ENCODE peak calls at places on chromosomes 3 and 15, in five cellular contexts. W is mucosa of descending colon, R is natural killer cell, T is lower lobe of right lung, H is BE2C. G is an unnamed sample.

GRCh38 chr15:67945951-67946700 is 106.3 kb upstream of the RNU6-1 start:
- DNase-seq in W (no peak), R (no peak), T (no peak), H (peak), G (peak)

GRCh38 chr15:98611808-98612207 is 36.5 kb upstream of the IGF1R start:
- DNase-seq in W (no peak), R (no peak), T (no peak), H (no peak), G (no peak)

GRCh38 chr3:18335202-18335601 is 89.9 kb downstream of the SATB1 start:
- DNase-seq in W (no peak), R (no peak), T (no peak), H (no peak), G (no peak)

GRCh38 chr15:29925227-29926082 is 103.2 kb upstream of the TJP1 start:
- DNase-seq in W (peak), R (no peak), T (peak), H (peak), G (peak)

GRCh38 chr15:77484994-77485393 is 64.3 kb downstream of the HMG20A start:
- DNase-seq in W (no peak), R (no peak), T (no peak), H (no peak), G (no peak)

GRCh38 chr3:5646030-5646368 is 458.5 kb downstream of the EDEM1 start:
- DNase-seq in W (no peak), R (no peak), T (no peak), H (no peak), G (no peak)

GRCh38 chr3:94775746-94776145 is 712.9 kb downstream of the NSUN3 start:
- DNase-seq in W (no peak), R (no peak), T (no peak), H (no peak), G (no peak)

GRCh38 chr3:10533731-10534011 is 28.3 kb upstream of the ATP2B2 start:
- DNase-seq in W (no peak), R (no peak), T (no peak), H (no peak), G (no peak)

GRCh38 chr3:104596551-104596950 is 770.2 kb upstream of the ALCAM start:
- DNase-seq in W (peak), R (no peak), T (no peak), H (peak), G (peak)

GRCh38 chr3:172449468-172450149 is 1.4 kb upstream of the GHSR start:
- DNase-seq in W (peak), R (no peak), T (no peak), H (no peak), G (peak)

GRCh38 chr15:89760303-89761008 is 9.4 kb upstream of the MESP1 start:
- DNase-seq in W (peak), R (peak), T (peak), H (peak), G (peak)

GRCh38 chr3:55002416-55002930 is 74.6 kb upstream of the LRTM1 start:
- DNase-seq in W (no peak), R (no peak), T (no peak), H (no peak), G (no peak)

GRCh38 chr3:142447308-142447851 is 457 bp downstream of the XRN1 start:
- DNase-seq in W (peak), R (no peak), T (peak), H (peak), G (peak)

GRCh38 chr3:166351461-166351860 is 514.2 kb upstream of the BCHE start:
- DNase-seq in W (no peak), R (no peak), T (no peak), H (no peak), G (no peak)

GRCh38 chr15:51735211-51735610 is 2.2 kb downstream of the LYSMD2 start:
- DNase-seq in W (no peak), R (no peak), T (no peak), H (peak), G (no peak)
- TF ChIP-seq CTCF in W (no peak), R (peak), T (no peak), H (peak), G (no peak)

DNA sequence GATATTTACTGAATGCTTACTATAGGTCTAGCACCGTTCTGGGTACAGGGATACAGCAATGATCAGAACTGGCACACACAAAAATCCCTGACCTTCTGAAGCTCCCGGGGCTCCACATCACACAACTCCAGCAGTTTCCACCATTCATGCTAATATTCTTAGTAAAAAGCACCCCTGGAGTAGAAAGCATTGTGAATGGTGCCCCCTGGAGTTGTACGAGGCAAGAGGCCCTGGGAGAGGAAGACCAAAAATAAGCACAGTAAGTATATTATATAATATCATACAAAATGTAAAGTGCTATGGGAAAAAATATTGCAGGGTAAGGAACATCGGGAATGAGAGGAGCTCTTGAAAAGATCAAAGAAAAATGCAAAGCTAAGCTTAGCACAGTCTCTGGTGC is 790 bp upstream of the SRGAP3 start:
- DNase-seq in W (peak), R (no peak), T (no peak), H (no peak), G (no peak)
- TF ChIP-seq CTCF in W (no peak), R (no peak), T (no peak), H (peak), G (no peak)

GRCh38 chr15:70353606-70354259 is 256.0 kb upstream of the TLE3 start:
- DNase-seq in W (no peak), R (no peak), T (no peak), H (no peak), G (no peak)

GRCh38 chr15:70355275-70355795 is 257.6 kb upstream of the TLE3 start:
- DNase-seq in W (no peak), R (no peak), T (no peak), H (no peak), G (no peak)

GRCh38 chr15:70351391-70351790 is 253.7 kb upstream of the TLE3 start:
- DNase-seq in W (no peak), R (no peak), T (no peak), H (no peak), G (no peak)

GRCh38 chr15:70354260-70354894 is 256.7 kb upstream of the TLE3 start:
- DNase-seq in W (no peak), R (no peak), T (no peak), H (no peak), G (no peak)

DNA sequence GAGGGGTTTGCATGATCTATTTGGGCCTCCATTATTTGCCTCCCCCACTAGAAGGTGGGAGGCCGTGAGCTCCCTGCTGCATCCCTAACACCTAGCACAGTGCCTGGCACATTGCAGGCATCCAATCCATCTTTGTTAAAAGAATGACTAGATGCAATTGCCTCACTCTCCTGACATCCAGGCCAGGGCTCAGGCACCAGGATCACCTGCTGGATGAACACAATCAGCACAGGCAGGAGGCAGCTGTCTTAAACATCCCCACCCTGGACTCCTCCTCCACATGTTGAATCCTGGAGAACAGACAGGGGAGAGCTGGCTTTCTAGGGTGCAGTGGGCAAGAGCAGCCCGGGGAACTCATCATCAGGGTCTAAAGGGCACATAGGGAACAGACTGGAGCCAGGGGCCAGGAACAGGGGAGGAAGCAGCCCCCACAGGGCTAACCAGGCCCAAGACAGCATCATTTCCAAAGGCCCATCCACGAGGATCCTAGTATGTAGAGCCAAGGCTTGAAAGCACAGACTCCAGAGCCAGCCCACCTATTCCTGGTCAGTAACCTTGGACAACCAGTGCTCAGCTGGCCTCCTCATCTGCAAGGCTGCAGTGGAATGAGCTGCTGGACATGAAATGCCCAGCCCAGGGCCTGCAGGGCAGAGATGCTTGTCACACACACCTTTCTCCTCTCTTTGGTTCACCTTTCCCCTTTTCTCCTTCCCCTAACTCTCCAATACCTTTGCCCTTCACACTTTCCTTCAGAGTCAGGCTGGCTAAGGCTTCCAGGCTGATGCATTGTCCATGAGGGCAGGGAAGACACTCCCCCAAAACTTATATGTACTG is 254.4 kb upstream of the TLE3 start:
- DNase-seq in W (no peak), R (no peak), T (no peak), H (no peak), G (no peak)
- TF ChIP-seq CTCF in W (no peak), R (no peak), T (no peak), H (no peak), G (no peak)

GRCh38 chr3:112670824-112671223 is 29.9 kb upstream of the CCDC80 start:
- DNase-seq in W (no peak), R (no peak), T (no peak), H (no peak), G (no peak)

GRCh38 chr3:112671930-112672715 is 31.2 kb upstream of the CCDC80 start:
- DNase-seq in W (no peak), R (no peak), T (no peak), H (no peak), G (no peak)

GRCh38 chr3:112672716-112673506 is 32.0 kb upstream of the CCDC80 start:
- DNase-seq in W (no peak), R (peak), T (no peak), H (no peak), G (no peak)

DNA sequence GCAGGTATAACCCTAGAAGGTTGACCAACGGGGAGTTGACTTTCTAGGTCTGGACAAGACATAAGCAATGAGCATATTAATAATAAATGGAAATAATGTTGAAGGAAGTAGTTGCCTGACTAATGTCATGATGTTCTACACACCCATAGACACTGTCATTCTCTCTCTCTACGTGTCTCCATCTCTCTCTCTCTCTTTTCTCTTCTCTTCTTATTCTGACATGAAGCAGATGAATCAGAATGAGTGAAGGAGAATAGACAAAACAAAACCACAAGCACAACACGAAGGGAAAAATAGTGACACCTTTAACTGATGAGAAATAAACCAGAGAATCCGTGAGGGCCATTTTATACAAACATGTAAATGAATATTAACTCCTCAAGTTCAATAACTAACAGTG is 26.7 kb upstream of the CCDC80 start:
- DNase-seq in W (no peak), R (no peak), T (no peak), H (no peak), G (no peak)
- TF ChIP-seq CTCF in W (no peak), R (no peak), T (no peak), H (no peak), G (no peak)

DNA sequence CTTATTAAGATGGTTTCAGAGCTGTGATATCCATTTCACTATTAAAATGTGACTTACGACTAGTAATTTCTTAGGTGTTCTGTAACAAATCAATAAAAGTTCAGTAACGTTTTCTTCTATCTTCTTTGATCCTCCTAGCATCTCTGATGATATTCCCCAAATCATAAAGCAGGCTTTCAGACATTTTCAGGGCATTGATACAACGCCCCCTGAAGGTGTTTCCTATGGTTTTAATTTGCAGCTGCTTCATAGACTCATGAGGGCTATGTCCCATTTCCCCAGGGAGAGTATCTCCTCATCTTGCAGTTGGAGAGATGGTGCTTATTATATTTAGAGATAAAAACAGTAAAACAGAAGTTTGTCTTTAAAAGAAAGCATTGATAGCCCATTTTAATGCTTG is 246.8 kb upstream of the CNTN3 start:
- DNase-seq in W (no peak), R (no peak), T (no peak), H (no peak), G (no peak)
- TF ChIP-seq CTCF in W (no peak), R (no peak), T (no peak), H (no peak), G (no peak)